ENCODE peak calls at places on chromosome 15, in seven cellular contexts. G is mammary epithelial cell, U is adipocyte, B is HAP-1, L is HCT116, N is prostate gland, C is mucosa of descending colon. E is an unnamed sample. For H3K36me3 and H3K9me3, the result is how much of the 10 kb centered on the place peaks cover.

GRCh38 chr15:84880822-84881519 is 3.5 kb upstream of the SLC28A1 start:
- DNase-seq in G (no peak), C (no peak), B (no peak), L (no peak), N (no peak), U (no peak), E (no peak)

GRCh38 chr15:39363761-39364586 is 216.9 kb upstream of the THBS1 start:
- DNase-seq in B (no peak), C (no peak), L (no peak), U (peak), N (no peak), G (no peak), E (no peak)

GRCh38 chr15:33773969-33774368 is 194.3 kb upstream of the CHRM5 start:
- DNase-seq in B (no peak), G (no peak), N (no peak), L (no peak), U (no peak), C (no peak), E (no peak)

GRCh38 chr15:29057856-29058255 is 172.1 kb downstream of the APBA2 start:
- DNase-seq in B (no peak), C (no peak), L (no peak), G (no peak), U (no peak), N (no peak), E (no peak)

GRCh38 chr15:25542648-25543047 is 103.8 kb upstream of the UBE3A start:
- DNase-seq in G (no peak), U (no peak), L (no peak), C (no peak), N (no peak), B (no peak), E (no peak)

GRCh38 chr15:39896837-39897236 is 23.2 kb downstream of the GPR176 start:
- DNase-seq in N (no peak), G (no peak), L (no peak), C (no peak), U (peak), B (no peak), E (no peak)

GRCh38 chr15:59438891-59439290 is 905 bp downstream of the FAM81A start:
- DNase-seq in N (no peak), U (no peak), L (no peak), C (peak), G (no peak), B (no peak), E (peak)

GRCh38 chr15:61095804-61096506 is 133.1 kb downstream of the RORA start:
- DNase-seq in C (no peak), L (no peak), N (no peak), G (no peak), B (no peak), U (no peak), E (peak)

GRCh38 chr15:39934415-39935044 is 615 bp downstream of the EIF2AK4 start:
- DNase-seq in B (peak), G (peak), L (no peak), U (peak), N (no peak), C (peak), E (peak)

GRCh38 chr15:48899793-48900192 is 21.9 kb downstream of the EID1 start:
- DNase-seq in U (no peak), N (no peak), G (peak), L (no peak), C (no peak), B (no peak), E (no peak)

GRCh38 chr15:99430881-99431401 is 134.8 kb upstream of the MEF2A start:
- DNase-seq in C (no peak), G (no peak), N (no peak), L (no peak), U (no peak), B (no peak), E (no peak)

GRCh38 chr15:60392986-60393811 is 4.6 kb downstream of the ANXA2 start:
- DNase-seq in G (peak), C (peak), L (peak), N (peak), B (no peak), U (peak), E (peak)

GRCh38 chr15:41873711-41874110 is 20.1 kb downstream of the SPTBN5 start:
- DNase-seq in L (no peak), C (no peak), B (no peak), G (no peak), U (no peak), N (no peak), E (no peak)

GRCh38 chr15:49675051-49675450 is 54.2 kb downstream of the DTWD1 start:
- DNase-seq in L (no peak), U (peak), N (no peak), B (no peak), G (peak), C (no peak), E (no peak)

GRCh38 chr15:58329781-58330467 is 101.9 kb upstream of the LIPC start:
- DNase-seq in C (no peak), B (no peak), L (no peak), N (peak), U (no peak), G (no peak), E (peak)

GRCh38 chr15:69931159-69931558 is 166.6 kb downstream of the TLE3 start:
- DNase-seq in N (no peak), U (no peak), B (no peak), G (no peak), C (no peak), L (no peak), E (no peak)

GRCh38 chr15:89028036-89028435 is 60.2 kb upstream of the ABHD2 start:
- DNase-seq in N (no peak), U (no peak), L (no peak), G (no peak), C (no peak), B (no peak), E (no peak)

GRCh38 chr15:66306381-66306780 is 13.0 kb downstream of the DIS3L start:
- DNase-seq in U (no peak), L (no peak), G (no peak), C (no peak), B (no peak), N (no peak), E (no peak)

GRCh38 chr15:29688981-29689723 is 133.1 kb downstream of the TJP1 start:
- DNase-seq in G (no peak), L (no peak), U (no peak), C (no peak), B (no peak), N (no peak), E (no peak)

DNA sequence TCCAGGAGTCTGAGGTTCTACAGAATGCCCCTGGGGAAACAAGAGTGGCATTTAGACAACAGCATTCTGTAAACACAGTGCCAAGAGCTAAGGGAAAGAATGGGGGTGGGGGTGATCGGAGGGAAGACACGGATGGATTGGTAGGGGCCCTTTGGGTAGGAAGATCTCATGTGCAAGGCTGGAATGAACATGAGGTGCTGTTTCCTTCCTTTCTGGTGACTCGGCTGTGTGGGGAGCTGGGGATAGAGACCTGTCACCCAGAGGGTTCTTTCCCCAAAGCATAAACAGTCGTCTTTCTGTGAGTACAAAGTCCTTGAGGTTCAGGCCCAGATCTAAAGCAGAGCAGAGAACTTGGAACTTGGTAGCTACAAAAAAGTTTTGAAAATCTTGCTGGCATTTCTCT is 11.7 kb downstream of the TPM1 start:
- DNase-seq in L (no peak), G (no peak), U (peak), N (no peak), B (no peak), C (no peak), E (peak)
- H3K4me3 ChIP-seq in L (no peak), G (no peak), U (peak), N (no peak), B (no peak), C (no peak), E (no peak)

GRCh38 chr15:86300371-86301106 is 220.9 kb downstream of the AGBL1 start:
- DNase-seq in C (no peak), G (peak), L (no peak), U (no peak), B (peak), N (no peak), E (no peak)
- H3K36me3 ChIP-seq in C (under half), G (under half), L (under half), U (under half), B (under half), N (under half), E (under half)

DNA sequence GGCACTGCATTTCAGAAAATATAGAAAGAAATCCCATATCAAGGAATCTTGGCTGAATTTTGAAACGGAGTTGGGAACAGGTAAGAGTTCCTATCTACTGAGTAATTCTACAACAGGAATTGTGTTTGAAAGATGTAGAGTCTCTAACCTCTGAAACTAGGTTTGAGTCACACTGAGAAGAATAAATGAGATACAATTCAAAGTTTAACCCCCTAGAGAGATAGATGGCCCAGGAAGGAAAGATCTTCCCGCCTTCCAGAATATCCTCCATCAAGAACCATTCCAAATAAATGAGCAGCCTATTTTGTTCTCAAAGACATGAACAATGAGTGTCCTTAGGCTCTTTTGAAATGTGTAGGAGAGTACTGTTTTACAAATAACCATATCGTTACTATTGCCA is 2.9 kb upstream of the ANP32A start:
- DNase-seq in B (no peak), U (no peak), G (no peak), N (no peak), L (no peak), C (no peak), E (no peak)
- H3K9me3 ChIP-seq in B (under half), U (under half), G (under half), N (under half), L (under half), C (under half), E (under half)

GRCh38 chr15:101121511-101122090 is 130.2 kb downstream of the CHSY1 start:
- DNase-seq in C (peak), U (peak), G (peak), B (no peak), N (peak), L (no peak), E (peak)
- H3K4me3 ChIP-seq in C (no peak), U (peak), G (no peak), B (no peak), N (peak), L (no peak), E (no peak)

DNA sequence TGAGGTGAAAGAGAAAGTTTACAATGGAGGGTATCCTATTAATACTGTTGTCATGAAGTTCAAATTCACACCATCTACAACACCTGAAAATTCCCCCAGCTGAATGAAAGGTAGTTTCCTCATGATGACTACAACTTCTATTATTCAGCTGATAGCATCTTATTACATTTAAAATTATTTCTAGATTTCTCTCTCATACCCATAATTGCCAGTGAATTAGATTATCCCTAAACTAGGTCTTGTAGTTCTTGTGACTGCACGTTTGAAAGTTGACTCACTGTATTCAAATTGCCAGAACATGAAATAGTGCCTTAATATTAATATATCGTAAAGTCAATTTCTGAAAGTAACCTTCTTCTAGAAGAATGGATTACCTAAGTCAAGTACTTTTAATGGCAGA is 82.4 kb downstream of the FBXL22 start:
- DNase-seq in U (no peak), L (no peak), G (no peak), N (no peak), C (no peak), B (no peak), E (no peak)
- H3K36me3 ChIP-seq in U (half or more), L (under half), G (under half), N (under half), C (under half), B (under half), E (under half)

GRCh38 chr15:44879066-44879465 is 77.4 kb upstream of the TERB2 start:
- DNase-seq in G (no peak), U (no peak), C (no peak), B (no peak), L (no peak), N (no peak), E (no peak)
- H3K9me3 ChIP-seq in G (under half), U (under half), C (under half), B (under half), L (under half), N (under half), E (under half)

DNA sequence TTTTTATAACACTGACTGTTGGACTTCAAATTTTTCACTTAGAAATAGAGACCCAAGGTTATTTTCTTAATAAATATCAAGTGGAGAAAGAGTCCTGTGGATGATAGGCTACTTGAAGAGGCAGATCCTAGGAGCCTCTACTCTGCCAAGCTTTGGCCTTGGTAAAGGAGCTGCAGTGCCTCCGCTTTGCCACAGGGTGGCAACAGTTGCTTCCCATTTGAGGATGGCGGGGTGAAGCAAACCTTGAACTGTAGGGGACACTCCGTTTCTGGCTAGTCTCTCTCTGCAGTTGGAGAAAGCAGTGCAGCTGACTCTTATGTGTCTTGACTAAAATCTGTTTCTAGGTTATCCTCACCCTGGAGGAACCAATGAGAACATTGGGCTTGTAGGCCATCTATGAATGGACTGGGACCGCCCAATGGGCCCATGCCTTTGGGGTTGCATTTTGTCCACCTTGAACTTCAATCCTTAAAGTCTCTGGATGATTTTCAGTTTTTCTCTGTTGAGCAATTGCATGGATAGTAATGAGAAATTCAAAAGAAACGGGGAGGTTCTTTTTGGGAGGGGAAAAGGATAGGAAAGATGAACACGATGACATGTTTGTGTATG is 9.8 kb downstream of the SCG5 start:
- DNase-seq in L (peak), C (peak), U (peak), N (no peak), B (peak), G (peak), E (peak)
- H3K4me3 ChIP-seq in L (no peak), C (no peak), U (no peak), N (no peak), B (no peak), G (no peak), E (no peak)

GRCh38 chr15:37007301-37007700 is 93.0 kb downstream of the MEIS2 start:
- DNase-seq in G (no peak), N (no peak), C (no peak), L (no peak), B (no peak), U (no peak), E (no peak)
- H3K36me3 ChIP-seq in G (under half), N (under half), C (under half), L (under half), B (under half), U (under half), E (under half)

GRCh38 chr15:95682129-95682528 is 648.4 kb upstream of the NR2F2 start:
- DNase-seq in G (no peak), B (no peak), U (no peak), C (no peak), L (no peak), N (no peak), E (no peak)
- H3K9me3 ChIP-seq in G (under half), B (under half), U (under half), C (under half), L (under half), N (under half), E (under half)

GRCh38 chr15:90957105-90957790 is 2.6 kb downstream of the RCCD1 start:
- DNase-seq in U (peak), L (no peak), G (no peak), N (no peak), C (no peak), B (no peak), E (peak)

GRCh38 chr15:90955911-90956310 is 1.2 kb downstream of the RCCD1 start:
- DNase-seq in C (peak), U (no peak), N (no peak), G (no peak), L (no peak), B (no peak), E (peak)

GRCh38 chr15:90956551-90957104 is 1.9 kb downstream of the RCCD1 start:
- DNase-seq in C (peak), N (peak), G (peak), L (no peak), B (no peak), U (peak), E (peak)

GRCh38 chr15:90959028-90959595 is 4.4 kb downstream of the RCCD1 start:
- DNase-seq in C (no peak), N (no peak), B (no peak), G (no peak), L (no peak), U (no peak), E (no peak)

DNA sequence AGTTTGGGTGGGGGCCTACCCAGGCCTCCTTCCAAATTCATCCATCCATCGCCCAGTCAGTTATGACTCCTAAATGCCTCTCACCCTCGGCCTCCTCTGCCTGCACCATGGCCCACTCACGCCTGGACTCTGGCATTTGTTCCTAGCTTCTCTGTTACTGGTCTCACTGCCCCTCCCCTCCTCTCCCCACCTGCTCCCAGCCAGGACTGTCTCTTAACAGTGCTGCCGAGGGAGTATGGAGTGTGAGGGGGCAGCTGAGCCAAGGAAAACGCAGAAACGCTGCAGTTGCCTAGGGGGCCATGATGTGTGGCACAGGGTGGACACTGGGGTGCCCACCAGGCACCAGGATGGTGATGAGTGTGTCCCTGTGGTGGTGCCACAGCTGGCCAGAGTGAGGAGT is 3.1 kb downstream of the RCCD1 start:
- DNase-seq in G (no peak), B (no peak), C (no peak), N (no peak), L (no peak), U (no peak), E (no peak)
- H3K4me3 ChIP-seq in G (no peak), B (no peak), C (no peak), N (peak), L (no peak), U (peak), E (no peak)

E was measured in small intestine.